ENCODE peak calls at places on chromosomes 7 and 10, in six cellular contexts. C is GM12892; J is CD8-positive, alpha-beta T cell; Q is DMS 273 treated with DMSO at 0.1 percent for 48 hours; I is stimulated activated CD4-positive, alpha-beta T cell treated with anti-CD3 and anti-CD28 coated beads, Interleukin-2, amount 100 ng/mL, for 48 hours; W is AG08396. M is an unnamed sample.

GRCh38 chr7:2808891-2809660 is 35.0 kb downstream of the GNA12 start:
- DNase-seq in C (no peak), J (no peak), Q (no peak), I (no peak), W (no peak), M (peak)

GRCh38 chr10:132634241-132634946 is 96.8 kb downstream of the INPP5A start:
- DNase-seq in C (no peak), J (no peak), Q (no peak), I (no peak), W (no peak), M (peak)

GRCh38 chr7:144027974-144028373 is 20.8 kb upstream of the OR2A5 start:
- DNase-seq in C (no peak), J (no peak), Q (no peak), I (no peak), W (no peak), M (no peak)

GRCh38 chr7:158302274-158303070 is 285.2 kb downstream of the PTPRN2 start:
- DNase-seq in C (no peak), J (no peak), Q (no peak), I (no peak), W (no peak), M (peak)

GRCh38 chr7:141649137-141649864 is 52.7 kb downstream of the DENND11 start:
- DNase-seq in C (no peak), J (no peak), Q (no peak), I (no peak), W (no peak), M (no peak)

GRCh38 chr7:128902761-128903585 is 7.5 kb downstream of the KCP start:
- DNase-seq in C (no peak), J (no peak), Q (no peak), I (no peak), W (no peak), M (peak)

GRCh38 chr10:89563861-89564478 is 28.6 kb upstream of the SLC16A12 start:
- DNase-seq in C (no peak), J (no peak), Q (no peak), I (peak), W (peak), M (no peak)

GRCh38 chr10:113971349-113971973 is 72.2 kb upstream of the ADRB1 start:
- DNase-seq in C (no peak), J (no peak), Q (no peak), I (no peak), W (no peak), M (no peak)

GRCh38 chr7:123820864-123821263 is 24.1 kb upstream of the HYAL4 start:
- DNase-seq in C (no peak), J (no peak), Q (no peak), I (no peak), W (no peak), M (no peak)

M was measured in Right ventricle myocardium inferior.